ENCODE peak calls at places on chromosome 10, in seven cellular contexts. One of them, this sample, is unnamed.

GRCh38 chr10:52446391-52446790 is 132.3 kb downstream of the DKK1 start:
- DNase-seq in left ventricle myocardium inferior: no peak
- DNase-seq in psoas muscle: no peak
- DNase-seq in CD8-positive, alpha-beta T cell: no peak
- DNase-seq in CD8-positive, alpha-beta memory T cell: no peak
- DNase-seq in stomach: no peak
- DNase-seq in lower lobe of right lung: no peak
- DNase-seq in this sample: no peak

GRCh38 chr10:33942508-33942907 is 608.0 kb upstream of the NRP1 start:
- DNase-seq in left ventricle myocardium inferior: no peak
- DNase-seq in psoas muscle: no peak
- DNase-seq in CD8-positive, alpha-beta T cell: no peak
- DNase-seq in CD8-positive, alpha-beta memory T cell: no peak
- DNase-seq in stomach: no peak
- DNase-seq in lower lobe of right lung: no peak
- DNase-seq in this sample: peak; percentile 2

GRCh38 chr10:52215745-52216361 is 98.2 kb upstream of the DKK1 start:
- DNase-seq in left ventricle myocardium inferior: no peak
- DNase-seq in psoas muscle: no peak
- DNase-seq in CD8-positive, alpha-beta T cell: no peak
- DNase-seq in CD8-positive, alpha-beta memory T cell: peak; percentile 10
- DNase-seq in stomach: peak; percentile 43
- DNase-seq in lower lobe of right lung: no peak
- DNase-seq in this sample: peak; percentile 4

GRCh38 chr10:120539076-120539475 is 82.0 kb downstream of the PLPP4 start:
- DNase-seq in left ventricle myocardium inferior: no peak
- DNase-seq in psoas muscle: no peak
- DNase-seq in CD8-positive, alpha-beta T cell: no peak
- DNase-seq in CD8-positive, alpha-beta memory T cell: no peak
- DNase-seq in stomach: no peak
- DNase-seq in lower lobe of right lung: no peak
- DNase-seq in this sample: no peak

GRCh38 chr10:80751940-80752339 is 214.2 kb downstream of the SH2D4B start:
- DNase-seq in left ventricle myocardium inferior: no peak
- DNase-seq in psoas muscle: no peak
- DNase-seq in CD8-positive, alpha-beta T cell: no peak
- DNase-seq in CD8-positive, alpha-beta memory T cell: no peak
- DNase-seq in stomach: no peak
- DNase-seq in lower lobe of right lung: no peak
- DNase-seq in this sample: no peak

GRCh38 chr10:4765428-4765827 is 60.6 kb upstream of the AKR1E2 start:
- DNase-seq in left ventricle myocardium inferior: no peak
- DNase-seq in psoas muscle: no peak
- DNase-seq in CD8-positive, alpha-beta T cell: no peak
- DNase-seq in CD8-positive, alpha-beta memory T cell: no peak
- DNase-seq in stomach: no peak
- DNase-seq in lower lobe of right lung: no peak
- DNase-seq in this sample: no peak

GRCh38 chr10:96321822-96322221 is 17.6 kb downstream of the DNTT start:
- DNase-seq in left ventricle myocardium inferior: no peak
- DNase-seq in psoas muscle: no peak
- DNase-seq in CD8-positive, alpha-beta T cell: no peak
- DNase-seq in CD8-positive, alpha-beta memory T cell: no peak
- DNase-seq in stomach: no peak
- DNase-seq in lower lobe of right lung: no peak
- DNase-seq in this sample: no peak

GRCh38 chr10:5043716-5044115 is 40.1 kb upstream of the AKR1C2 start:
- DNase-seq in left ventricle myocardium inferior: no peak
- DNase-seq in psoas muscle: no peak
- DNase-seq in CD8-positive, alpha-beta T cell: no peak
- DNase-seq in CD8-positive, alpha-beta memory T cell: no peak
- DNase-seq in stomach: peak; percentile 92
- DNase-seq in lower lobe of right lung: peak; percentile 88
- DNase-seq in this sample: no peak

GRCh38 chr10:26031300-26031699 is 97.3 kb downstream of the MYO3A start:
- DNase-seq in left ventricle myocardium inferior: no peak
- DNase-seq in psoas muscle: no peak
- DNase-seq in CD8-positive, alpha-beta T cell: no peak
- DNase-seq in CD8-positive, alpha-beta memory T cell: no peak
- DNase-seq in stomach: no peak
- DNase-seq in lower lobe of right lung: no peak
- DNase-seq in this sample: no peak

GRCh38 chr10:46096426-46096825 is 50.4 kb upstream of the MSMB start:
- DNase-seq in left ventricle myocardium inferior: no peak
- DNase-seq in psoas muscle: no peak
- DNase-seq in CD8-positive, alpha-beta T cell: no peak
- DNase-seq in CD8-positive, alpha-beta memory T cell: no peak
- DNase-seq in stomach: no peak
- DNase-seq in lower lobe of right lung: no peak
- DNase-seq in this sample: peak; percentile 14

GRCh38 chr10:5297466-5297865 is 67.3 kb upstream of the UCN3 start:
- DNase-seq in left ventricle myocardium inferior: peak; percentile 30
- DNase-seq in psoas muscle: peak; percentile 30
- DNase-seq in CD8-positive, alpha-beta T cell: no peak
- DNase-seq in CD8-positive, alpha-beta memory T cell: no peak
- DNase-seq in stomach: no peak
- DNase-seq in lower lobe of right lung: peak; percentile 73
- DNase-seq in this sample: peak; percentile 30

GRCh38 chr10:111983970-111984525 is 199.5 kb downstream of the GPAM start:
- DNase-seq in left ventricle myocardium inferior: no peak
- DNase-seq in psoas muscle: no peak
- DNase-seq in CD8-positive, alpha-beta T cell: no peak
- DNase-seq in CD8-positive, alpha-beta memory T cell: no peak
- DNase-seq in stomach: no peak
- DNase-seq in lower lobe of right lung: no peak
- DNase-seq in this sample: no peak

GRCh38 chr10:58488921-58489320 is 23.8 kb upstream of the BICC1 start:
- DNase-seq in left ventricle myocardium inferior: no peak
- DNase-seq in psoas muscle: no peak
- DNase-seq in CD8-positive, alpha-beta T cell: no peak
- DNase-seq in CD8-positive, alpha-beta memory T cell: no peak
- DNase-seq in stomach: no peak
- DNase-seq in lower lobe of right lung: no peak
- DNase-seq in this sample: peak; percentile 59

GRCh38 chr10:97519342-97519741 is 20.6 kb downstream of the UBTD1 start:
- DNase-seq in left ventricle myocardium inferior: no peak
- DNase-seq in psoas muscle: no peak
- DNase-seq in CD8-positive, alpha-beta T cell: no peak
- DNase-seq in CD8-positive, alpha-beta memory T cell: no peak
- DNase-seq in stomach: no peak
- DNase-seq in lower lobe of right lung: no peak
- DNase-seq in this sample: no peak

GRCh38 chr10:123157210-123157609 is 3.0 kb downstream of the BUB3 start:
- DNase-seq in left ventricle myocardium inferior: no peak
- DNase-seq in psoas muscle: no peak
- DNase-seq in CD8-positive, alpha-beta T cell: no peak
- DNase-seq in CD8-positive, alpha-beta memory T cell: no peak
- DNase-seq in stomach: no peak
- DNase-seq in lower lobe of right lung: no peak
- DNase-seq in this sample: no peak

GRCh38 chr10:22427890-22428571 is 82.7 kb downstream of the SPAG6 start:
- DNase-seq in left ventricle myocardium inferior: no peak
- DNase-seq in psoas muscle: no peak
- DNase-seq in CD8-positive, alpha-beta T cell: no peak
- DNase-seq in CD8-positive, alpha-beta memory T cell: no peak
- DNase-seq in stomach: no peak
- DNase-seq in lower lobe of right lung: no peak
- DNase-seq in this sample: peak; percentile 49

GRCh38 chr10:19816420-19817250 is at the start of gene PLXDC2:
- DNase-seq in left ventricle myocardium inferior: peak; percentile 43
- DNase-seq in psoas muscle: peak; percentile 47
- DNase-seq in CD8-positive, alpha-beta T cell: no peak
- DNase-seq in CD8-positive, alpha-beta memory T cell: no peak
- DNase-seq in stomach: no peak
- DNase-seq in lower lobe of right lung: peak; percentile 82
- DNase-seq in this sample: peak; percentile 18

GRCh38 chr10:60376221-60376620 is 13.5 kb downstream of the ANK3 start:
- DNase-seq in left ventricle myocardium inferior: no peak
- DNase-seq in psoas muscle: no peak
- DNase-seq in CD8-positive, alpha-beta T cell: no peak
- DNase-seq in CD8-positive, alpha-beta memory T cell: no peak
- DNase-seq in stomach: no peak
- DNase-seq in lower lobe of right lung: no peak
- DNase-seq in this sample: no peak

GRCh38 chr10:34780818-34781380 is 34.2 kb downstream of the PARD3 start:
- DNase-seq in left ventricle myocardium inferior: peak; percentile 69
- DNase-seq in psoas muscle: peak; percentile 50
- DNase-seq in CD8-positive, alpha-beta T cell: no peak
- DNase-seq in CD8-positive, alpha-beta memory T cell: no peak
- DNase-seq in stomach: no peak
- DNase-seq in lower lobe of right lung: no peak
- DNase-seq in this sample: no peak

GRCh38 chr10:104907509-104907908 is 266.4 kb downstream of the SORCS3 start:
- DNase-seq in left ventricle myocardium inferior: no peak
- DNase-seq in psoas muscle: no peak
- DNase-seq in CD8-positive, alpha-beta T cell: no peak
- DNase-seq in CD8-positive, alpha-beta memory T cell: no peak
- DNase-seq in stomach: no peak
- DNase-seq in lower lobe of right lung: no peak
- DNase-seq in this sample: no peak

GRCh38 chr10:119396008-119396708 is 146.4 kb downstream of the RGS10 start:
- DNase-seq in left ventricle myocardium inferior: no peak
- DNase-seq in psoas muscle: no peak
- DNase-seq in CD8-positive, alpha-beta T cell: no peak
- DNase-seq in CD8-positive, alpha-beta memory T cell: no peak
- DNase-seq in stomach: no peak
- DNase-seq in lower lobe of right lung: no peak
- DNase-seq in this sample: no peak
- H3K36me3 ChIP-seq in left ventricle myocardium inferior: peaks cover 33% of the 10 kb centered on the region
- H3K36me3 ChIP-seq in psoas muscle: no peaks in the 10 kb centered on the region
- H3K36me3 ChIP-seq in CD8-positive, alpha-beta T cell: no peaks in the 10 kb centered on the region
- H3K36me3 ChIP-seq in CD8-positive, alpha-beta memory T cell: no peaks in the 10 kb centered on the region
- H3K36me3 ChIP-seq in stomach: peaks cover 43% of the 10 kb centered on the region
- H3K36me3 ChIP-seq in lower lobe of right lung: peaks cover 35% of the 10 kb centered on the region
- H3K36me3 ChIP-seq in this sample: no peaks in the 10 kb centered on the region

DNA sequence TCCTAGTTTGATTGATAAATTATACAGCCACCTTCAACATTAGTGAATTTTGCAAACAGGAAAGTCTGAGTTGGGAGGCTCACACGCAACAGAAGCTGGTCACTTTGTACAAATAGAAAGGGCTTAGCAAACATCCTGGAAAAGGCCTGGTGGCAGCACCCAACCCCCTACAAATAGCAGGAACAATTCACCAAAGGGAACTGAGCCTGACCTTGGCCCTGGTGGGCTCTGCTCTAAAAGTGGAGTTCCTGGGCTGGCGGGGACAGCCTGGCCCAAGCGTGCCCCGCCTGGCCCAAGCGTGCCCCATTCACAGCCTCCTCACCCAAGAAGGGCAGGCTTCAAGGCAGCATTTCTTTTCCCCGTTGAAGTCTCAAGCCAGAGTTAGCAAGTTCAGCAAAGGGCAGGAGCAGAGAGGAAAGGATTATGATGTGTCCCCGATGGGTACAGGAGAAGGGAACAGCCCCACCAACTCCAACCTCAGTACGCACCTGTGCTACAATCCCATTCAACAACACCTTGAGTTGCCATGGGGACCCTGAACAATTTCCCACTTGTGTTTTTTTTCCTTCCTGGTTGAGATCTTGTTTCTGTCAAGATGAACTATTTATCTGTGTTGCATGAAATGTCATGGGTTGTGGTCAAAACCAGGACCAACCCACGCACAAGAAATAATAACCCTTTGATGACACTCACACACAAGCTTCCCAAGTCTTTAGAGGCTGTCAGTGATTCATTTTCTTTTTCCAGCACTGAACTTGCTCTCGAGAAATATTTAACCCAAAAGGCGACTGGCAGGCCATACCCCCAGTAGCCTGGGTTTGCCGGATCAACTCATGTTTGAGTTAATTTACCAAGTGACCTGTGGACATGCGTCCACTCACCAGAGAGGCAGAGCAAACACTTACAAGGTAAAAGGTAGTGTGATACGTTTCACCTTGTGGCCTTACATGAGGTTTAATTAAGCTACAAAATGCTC is 43.3 kb downstream of the RGS10 start:
- DNase-seq in left ventricle myocardium inferior: no peak
- DNase-seq in psoas muscle: no peak
- DNase-seq in CD8-positive, alpha-beta T cell: no peak
- DNase-seq in CD8-positive, alpha-beta memory T cell: no peak
- DNase-seq in stomach: peak; percentile 41
- DNase-seq in lower lobe of right lung: no peak
- DNase-seq in this sample: no peak
- H3K4me3 ChIP-seq in left ventricle myocardium inferior: no peak overlapping the region
- H3K4me3 ChIP-seq in psoas muscle: no peak overlapping the region
- H3K4me3 ChIP-seq in CD8-positive, alpha-beta T cell: no peak overlapping the region
- H3K4me3 ChIP-seq in CD8-positive, alpha-beta memory T cell: no peak overlapping the region
- H3K4me3 ChIP-seq in stomach: no peak overlapping the region
- H3K4me3 ChIP-seq in lower lobe of right lung: no peak overlapping the region
- H3K4me3 ChIP-seq in this sample: no peak overlapping the region

GRCh38 chr10:48353246-48353645 is 46.8 kb downstream of the MAPK8 start:
- DNase-seq in left ventricle myocardium inferior: no peak
- DNase-seq in psoas muscle: no peak
- DNase-seq in CD8-positive, alpha-beta T cell: no peak
- DNase-seq in CD8-positive, alpha-beta memory T cell: no peak
- DNase-seq in stomach: no peak
- DNase-seq in lower lobe of right lung: no peak
- DNase-seq in this sample: no peak
- H3K9me3 ChIP-seq in left ventricle myocardium inferior: peaks cover 9% of the 10 kb centered on the region
- H3K9me3 ChIP-seq in psoas muscle: peaks cover 6% of the 10 kb centered on the region
- H3K9me3 ChIP-seq in CD8-positive, alpha-beta T cell: no peaks in the 10 kb centered on the region
- H3K9me3 ChIP-seq in CD8-positive, alpha-beta memory T cell: no peaks in the 10 kb centered on the region
- H3K9me3 ChIP-seq in stomach: no peaks in the 10 kb centered on the region
- H3K9me3 ChIP-seq in lower lobe of right lung: no peaks in the 10 kb centered on the region
- H3K9me3 ChIP-seq in this sample: peaks cover 2% of the 10 kb centered on the region

GRCh38 chr10:1036341-1036791 is 10.7 kb upstream of the IDI2 start:
- DNase-seq in left ventricle myocardium inferior: no peak
- DNase-seq in psoas muscle: peak; percentile 37
- DNase-seq in CD8-positive, alpha-beta T cell: no peak
- DNase-seq in CD8-positive, alpha-beta memory T cell: no peak
- DNase-seq in stomach: no peak
- DNase-seq in lower lobe of right lung: no peak
- DNase-seq in this sample: no peak

GRCh38 chr10:1043532-1043995 is 5.4 kb downstream of the IDI1 start:
- DNase-seq in left ventricle myocardium inferior: peak; percentile 34
- DNase-seq in psoas muscle: peak; percentile 28
- DNase-seq in CD8-positive, alpha-beta T cell: no peak
- DNase-seq in CD8-positive, alpha-beta memory T cell: no peak
- DNase-seq in stomach: no peak
- DNase-seq in lower lobe of right lung: peak; percentile 57
- DNase-seq in this sample: no peak

GRCh38 chr10:1037098-1037497 is 11.4 kb upstream of the IDI2 start:
- DNase-seq in left ventricle myocardium inferior: no peak
- DNase-seq in psoas muscle: no peak
- DNase-seq in CD8-positive, alpha-beta T cell: no peak
- DNase-seq in CD8-positive, alpha-beta memory T cell: no peak
- DNase-seq in stomach: no peak
- DNase-seq in lower lobe of right lung: no peak
- DNase-seq in this sample: no peak

GRCh38 chr10:1041514-1041913 is 7.4 kb downstream of the IDI1 start:
- DNase-seq in left ventricle myocardium inferior: no peak
- DNase-seq in psoas muscle: no peak
- DNase-seq in CD8-positive, alpha-beta T cell: no peak
- DNase-seq in CD8-positive, alpha-beta memory T cell: no peak
- DNase-seq in stomach: no peak
- DNase-seq in lower lobe of right lung: no peak
- DNase-seq in this sample: no peak

DNA sequence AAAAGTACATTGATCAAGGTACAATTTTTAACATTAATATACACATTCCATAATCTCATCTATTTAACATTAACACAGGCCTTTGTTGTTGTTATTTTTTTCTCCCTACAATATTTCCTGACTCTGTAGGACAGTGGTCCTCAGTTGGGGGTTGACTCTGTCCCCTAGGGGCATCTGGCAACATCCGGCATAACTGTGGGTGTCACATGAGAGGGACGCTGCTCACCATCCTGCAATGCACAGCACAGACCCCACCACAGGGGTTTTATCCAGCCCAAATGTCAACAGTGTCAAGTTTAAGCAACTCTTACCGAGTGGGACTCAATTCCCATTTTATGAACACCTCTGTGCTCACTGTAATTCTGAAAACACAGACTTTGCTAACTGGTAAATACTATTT is 8.8 kb downstream of the IDI1 start:
- DNase-seq in left ventricle myocardium inferior: no peak
- DNase-seq in psoas muscle: no peak
- DNase-seq in CD8-positive, alpha-beta T cell: no peak
- DNase-seq in CD8-positive, alpha-beta memory T cell: no peak
- DNase-seq in stomach: no peak
- DNase-seq in lower lobe of right lung: no peak
- DNase-seq in this sample: no peak
- H3K36me3 ChIP-seq in left ventricle myocardium inferior: peaks cover 60% of the 10 kb centered on the region
- H3K36me3 ChIP-seq in psoas muscle: no peaks in the 10 kb centered on the region
- H3K36me3 ChIP-seq in CD8-positive, alpha-beta T cell: peaks cover 13% of the 10 kb centered on the region
- H3K36me3 ChIP-seq in CD8-positive, alpha-beta memory T cell: peaks cover 17% of the 10 kb centered on the region
- H3K36me3 ChIP-seq in stomach: peaks cover 68% of the 10 kb centered on the region
- H3K36me3 ChIP-seq in lower lobe of right lung: peaks cover 65% of the 10 kb centered on the region
- H3K36me3 ChIP-seq in this sample: peaks cover 36% of the 10 kb centered on the region

This sample was measured in MG63.